ENCODE peak calls at places on chromosomes 11 and 22, in eight cellular contexts. F is hepatic stellate cell, Z is Kasumi-1, O is posterior vena cava, Q is neural crest cell, V is PC-3, A is T1000, N is BE2C. Y is an unnamed sample.

GRCh38 chr11:3028808-3029207 is 28.4 kb downstream of the CARS1 start:
- DNase-seq in A (no peak), Q (no peak), Z (no peak), N (no peak), F (no peak), O (no peak), V (no peak), Y (no peak)

GRCh38 chr11:1300569-1301187 is 8.8 kb downstream of the TOLLIP start:
- DNase-seq in Q (no peak), Z (no peak), V (no peak), F (no peak), N (no peak), O (peak), A (no peak), Y (no peak)

GRCh38 chr11:44611088-44611487 is 45.6 kb downstream of the CD82 start:
- DNase-seq in N (no peak), F (peak), A (no peak), O (no peak), Z (no peak), Q (no peak), V (no peak), Y (no peak)

GRCh38 chr11:13238879-13239514 is 38.6 kb upstream of the BMAL1 start:
- DNase-seq in Q (peak), Z (peak), A (no peak), V (peak), F (peak), O (no peak), N (peak), Y (peak)

GRCh38 chr11:113896156-113896879 is 8.3 kb upstream of the HTR3B start:
- DNase-seq in Z (peak), F (peak), A (no peak), O (no peak), V (peak), Q (peak), N (peak), Y (no peak)

GRCh38 chr22:28198692-28199091 is 279.6 kb upstream of the PITPNB start:
- DNase-seq in A (no peak), V (no peak), Q (no peak), F (no peak), O (no peak), N (no peak), Z (no peak), Y (no peak)

GRCh38 chr22:23128269-23129108 is 13.3 kb downstream of the RSPH14 start:
- DNase-seq in Z (peak), V (peak), F (peak), Q (peak), N (peak), O (peak), A (no peak), Y (peak)

GRCh38 chr22:41563051-41563711 is 2.4 kb downstream of the CSDC2 start:
- DNase-seq in N (peak), O (no peak), Q (no peak), A (peak), F (peak), V (peak), Z (no peak), Y (peak)

GRCh38 chr11:72353861-72354260 is 80.5 kb downstream of the CLPB start:
- DNase-seq in Z (peak), V (peak), Q (no peak), A (no peak), F (no peak), N (peak), O (no peak), Y (no peak)

GRCh38 chr11:44083433-44083832 is 12.0 kb upstream of the EXT2 start:
- DNase-seq in V (no peak), O (no peak), A (no peak), Q (no peak), N (no peak), Z (no peak), F (no peak), Y (no peak)

GRCh38 chr11:114284914-114285313 is 11.3 kb upstream of the NNMT start:
- DNase-seq in V (no peak), F (no peak), O (no peak), A (no peak), N (no peak), Z (no peak), Q (no peak), Y (no peak)

GRCh38 chr11:95877288-95877687 is 46.6 kb downstream of the MTMR2 start:
- DNase-seq in V (peak), A (no peak), Z (no peak), Q (no peak), N (no peak), O (no peak), F (peak), Y (peak)

GRCh38 chr11:113447621-113448310 is 27.4 kb downstream of the DRD2 start:
- DNase-seq in N (peak), Q (no peak), Z (no peak), A (no peak), F (no peak), O (peak), V (peak), Y (peak)

GRCh38 chr11:12091957-12092558 is 18.3 kb upstream of the MICAL2 start:
- DNase-seq in Q (no peak), N (no peak), Z (no peak), F (no peak), V (peak), O (no peak), A (no peak), Y (no peak)

GRCh38 chr11:120710354-120711187 is 199.0 kb downstream of the GRIK4 start:
- DNase-seq in Z (no peak), F (peak), Q (peak), A (peak), V (peak), N (no peak), O (peak), Y (peak)

GRCh38 chr22:23225724-23226496 is 45.6 kb downstream of the BCR start:
- DNase-seq in V (peak), O (peak), F (no peak), Q (no peak), Z (no peak), N (no peak), A (no peak), Y (peak)